ENCODE peak calls at places on chromosomes 3 and 15, in four cellular contexts. G is prostate gland, B is AG09309, K is fibroblast of pulmonary artery. S is an unnamed sample.

GRCh38 chr3:57837686-57838085 is 81.6 kb downstream of the SLMAP start:
- DNase-seq in G (no peak), B (no peak), K (no peak), S (no peak)

GRCh38 chr3:25447285-25447684 is 19.2 kb downstream of the RARB start:
- DNase-seq in G (no peak), B (no peak), K (no peak), S (no peak)

GRCh38 chr15:92322566-92323355 is 70.9 kb upstream of the ST8SIA2 start:
- DNase-seq in G (no peak), B (no peak), K (no peak), S (no peak)

GRCh38 chr3:36941658-36942057 is 3.2 kb downstream of the TRANK1 start:
- DNase-seq in G (no peak), B (no peak), K (no peak), S (no peak)

GRCh38 chr15:99902248-99902647 is 169.0 kb upstream of the LYSMD4 start:
- DNase-seq in G (no peak), B (no peak), K (no peak), S (no peak)

GRCh38 chr15:67199881-67200763 is 54.3 kb downstream of the AAGAB start:
- DNase-seq in G (no peak), B (no peak), K (no peak), S (no peak)

GRCh38 chr3:25429960-25430941 is 2.2 kb downstream of the RARB start:
- DNase-seq in G (no peak), B (no peak), K (peak), S (no peak)

GRCh38 chr3:182979719-182980191 is 583 bp downstream of the DCUN1D1 start:
- DNase-seq in G (peak), B (no peak), K (no peak), S (no peak)

GRCh38 chr15:68595761-68596160 is 17.0 kb downstream of the CORO2B start:
- DNase-seq in G (no peak), B (no peak), K (no peak), S (no peak)

GRCh38 chr3:66938338-66938963 is 59.7 kb upstream of the KBTBD8 start:
- DNase-seq in G (peak), B (peak), K (peak), S (no peak)

GRCh38 chr3:142651711-142652110 is 55.5 kb downstream of the PLS1 start:
- DNase-seq in G (no peak), B (no peak), K (no peak), S (no peak)

GRCh38 chr3:34016925-34017592 is 218.6 kb downstream of the PDCD6IP start:
- DNase-seq in G (no peak), B (no peak), K (no peak), S (no peak)

GRCh38 chr3:53293867-53294266 is 38.0 kb upstream of the TKT start:
- DNase-seq in G (no peak), B (no peak), K (no peak), S (no peak)

GRCh38 chr15:37107071-37107753 is 6.9 kb upstream of the MEIS2 start:
- DNase-seq in G (no peak), B (no peak), K (peak), S (no peak)

GRCh38 chr15:48363474-48363873 is 32.2 kb downstream of the DUT start:
- DNase-seq in G (no peak), B (no peak), K (no peak), S (no peak)

GRCh38 chr3:36942632-36943248 is 2.1 kb downstream of the TRANK1 start:
- DNase-seq in G (no peak), B (no peak), K (no peak), S (no peak)

GRCh38 chr3:100988080-100988479 is 5.1 kb downstream of the ABI3BP start:
- DNase-seq in G (peak), B (no peak), K (no peak), S (no peak)

GRCh38 chr15:95284933-95285401 is 1045.5 kb upstream of the NR2F2 start:
- DNase-seq in G (no peak), B (no peak), K (peak), S (no peak)

GRCh38 chr3:138877246-138877645 is 42.5 kb upstream of the PIK3CB start:
- DNase-seq in G (no peak), B (no peak), K (no peak), S (no peak)

GRCh38 chr15:36950371-36950770 is 150.0 kb downstream of the MEIS2 start:
- DNase-seq in G (no peak), B (no peak), K (no peak), S (no peak)

GRCh38 chr3:52483081-52483480 is 12.1 kb upstream of the STAB1 start:
- DNase-seq in G (no peak), B (no peak), K (no peak), S (no peak)

GRCh38 chr3:153513236-153513635 is 351.2 kb downstream of the RAP2B start:
- DNase-seq in G (no peak), B (no peak), K (peak), S (no peak)

GRCh38 chr3:59406943-59407342 is 357.1 kb upstream of the CFAP20DC start:
- DNase-seq in G (no peak), B (no peak), K (no peak), S (no peak)

GRCh38 chr3:156175570-156175969 is 55.2 kb downstream of the KCNAB1 start:
- DNase-seq in G (no peak), B (no peak), K (no peak), S (no peak)

GRCh38 chr3:177146646-177147045 is 50.6 kb downstream of the TBL1XR1 start:
- DNase-seq in G (no peak), B (peak), K (no peak), S (no peak)

GRCh38 chr3:66038384-66038725 is 363 bp downstream of the MAGI1 start:
- DNase-seq in G (no peak), B (no peak), K (no peak), S (no peak)

GRCh38 chr3:64445318-64446300 is 220.3 kb upstream of the PRICKLE2 start:
- DNase-seq in G (no peak), B (no peak), K (peak), S (peak)

GRCh38 chr15:86016750-86017149 is 62.9 kb upstream of the AGBL1 start:
- DNase-seq in G (no peak), B (no peak), K (no peak), S (no peak)

GRCh38 chr3:165984589-165984988 is 147.4 kb upstream of the BCHE start:
- DNase-seq in G (no peak), B (no peak), K (no peak), S (no peak)

GRCh38 chr3:124221286-124221821 is 229.4 kb upstream of the ROPN1 start:
- DNase-seq in G (no peak), B (no peak), K (peak), S (no peak)

DNA sequence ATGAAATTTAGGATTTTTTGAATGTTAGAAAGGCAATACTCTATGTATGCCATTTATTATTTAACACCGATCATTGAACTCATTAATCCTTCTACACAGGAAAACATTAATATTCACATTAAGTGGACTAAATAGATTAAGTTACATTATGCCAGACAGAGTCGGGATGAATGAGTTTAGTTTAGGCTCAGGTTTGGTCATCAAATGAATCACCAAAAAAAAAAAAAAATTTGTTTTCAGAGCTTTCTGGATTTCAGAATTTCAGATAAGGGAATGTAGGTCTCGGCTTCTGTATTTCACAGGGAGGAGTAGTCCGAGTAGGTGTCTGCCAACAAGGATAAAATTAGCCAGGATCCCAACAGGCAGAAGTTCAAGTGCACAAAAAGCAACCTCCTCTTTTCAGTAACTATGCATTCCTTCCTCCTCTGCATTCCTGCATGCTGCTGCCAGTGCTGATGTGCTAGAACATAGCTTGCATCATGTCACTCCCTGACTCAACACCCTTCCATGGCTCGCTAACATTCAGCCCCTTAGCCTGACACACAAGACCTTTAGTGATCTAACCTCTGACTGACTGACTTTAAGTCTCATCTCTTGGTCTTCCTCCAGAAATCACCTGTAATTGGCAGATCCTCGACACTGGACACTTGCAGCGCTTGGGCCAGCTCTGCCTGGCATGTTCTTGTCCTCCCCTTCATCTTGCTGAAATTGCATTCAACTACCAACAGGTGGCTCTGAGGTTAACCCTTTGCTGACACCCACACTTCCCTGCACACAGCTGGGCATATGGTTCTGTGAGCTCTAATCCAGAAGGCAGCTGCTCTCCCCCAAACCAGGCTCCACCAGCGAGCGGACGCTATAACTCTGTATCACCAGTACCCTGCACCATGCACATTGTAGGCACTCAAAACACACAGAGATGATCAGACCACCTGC is 145.4 kb upstream of the PROK2 start:
- DNase-seq in G (no peak), B (peak), K (peak), S (no peak)
- TF ChIP-seq CTCF in G (no peak), B (no peak), K (peak), S (no peak)

GRCh38 chr15:74784426-74784825 is 2.5 kb downstream of the CSK start:
- DNase-seq in G (no peak), B (no peak), K (no peak), S (no peak)
- TF ChIP-seq CTCF in G (no peak), B (no peak), K (no peak), S (no peak)

DNA sequence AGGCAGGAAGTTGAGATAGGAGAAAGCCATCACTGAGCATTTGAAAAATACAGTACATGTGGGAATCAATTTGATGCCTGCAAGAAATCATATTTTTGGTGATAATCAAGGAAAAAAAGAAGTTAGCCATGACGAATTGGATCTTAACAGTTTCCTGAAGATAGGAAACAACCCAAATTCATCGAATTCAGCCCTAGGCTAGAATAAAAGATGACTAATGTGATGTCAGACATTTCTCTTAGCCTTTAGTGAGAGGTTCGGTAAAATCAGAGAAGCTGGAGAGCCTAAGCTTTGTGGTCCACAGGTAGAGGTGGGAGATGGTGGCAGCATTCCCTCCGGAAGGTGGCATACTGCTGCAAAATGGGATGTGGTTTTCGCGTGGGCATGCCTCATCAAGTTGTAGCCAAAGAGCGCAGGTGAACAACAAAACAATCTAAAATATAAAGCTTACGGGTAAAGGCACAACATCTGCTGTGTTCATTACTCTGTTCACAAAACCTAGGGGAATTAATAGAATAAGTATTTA is 144.1 kb upstream of the ALCAM start:
- DNase-seq in G (no peak), B (no peak), K (no peak), S (no peak)
- TF ChIP-seq CTCF in G (no peak), B (no peak), K (no peak), S (no peak)

DNA sequence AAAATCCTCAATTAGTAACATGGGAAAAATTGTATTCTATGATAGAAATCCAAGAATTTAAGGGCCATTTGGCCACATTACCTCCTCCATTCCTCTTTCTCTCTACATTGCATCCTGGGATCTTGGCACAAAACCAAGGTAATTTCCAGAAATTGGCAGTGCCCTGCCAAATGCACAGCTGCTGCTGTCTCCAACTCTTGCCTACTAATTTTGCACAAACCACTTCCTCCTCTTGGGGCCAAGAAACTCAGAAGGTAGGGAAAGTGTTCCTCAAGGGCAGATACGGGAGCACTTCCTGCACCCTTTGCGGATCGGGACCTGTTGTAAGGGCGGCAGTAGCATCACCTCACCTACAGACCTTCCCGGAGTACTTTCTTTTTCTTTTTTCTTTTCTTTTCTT is 57.8 kb downstream of the MAP3K13 start:
- DNase-seq in G (peak), B (no peak), K (peak), S (peak)
- TF ChIP-seq CTCF in G (no peak), B (no peak), K (no peak), S (no peak)

DNA sequence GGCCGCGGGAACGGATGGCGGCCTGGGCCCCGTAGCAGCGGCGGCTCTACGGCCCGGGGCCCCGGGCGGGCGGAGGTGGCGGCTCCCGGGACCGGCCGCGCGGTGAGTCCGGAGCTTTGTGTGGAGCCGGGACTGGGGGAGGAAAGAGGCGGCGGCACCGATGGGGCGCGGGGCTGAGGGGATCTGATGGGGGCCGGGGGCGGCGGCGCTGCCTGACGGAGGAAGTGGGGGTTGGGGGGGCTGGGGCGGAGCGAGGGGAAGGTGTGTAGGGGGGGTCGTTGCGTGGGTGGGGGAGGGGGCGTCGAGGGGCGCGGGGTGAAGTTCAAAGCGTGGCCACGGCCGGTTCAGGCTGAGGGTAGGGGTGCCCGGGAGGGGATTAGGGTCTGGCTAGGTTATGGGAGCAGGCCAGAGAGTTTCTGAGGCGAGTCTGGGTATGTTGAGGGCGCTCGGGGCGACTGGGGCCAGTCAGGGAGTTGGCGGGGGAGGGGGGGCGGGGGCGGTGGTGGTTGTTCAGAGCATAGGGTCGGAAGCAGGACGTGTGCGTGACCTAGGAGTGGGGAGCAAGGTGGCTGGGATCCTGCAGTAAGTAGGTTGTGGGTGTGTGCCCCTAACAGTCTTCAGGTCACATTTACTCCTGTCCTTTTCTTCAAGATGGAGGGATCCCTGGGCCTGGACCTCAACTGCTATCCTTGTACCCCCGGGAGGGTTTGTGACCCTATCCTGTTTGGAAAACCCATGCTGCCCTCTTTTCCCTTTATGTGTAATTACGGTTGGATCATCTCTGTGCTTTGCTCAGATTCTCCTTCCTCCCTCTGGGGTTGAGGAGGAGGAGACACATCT is 579 bp downstream of the ZNF609 start:
- DNase-seq in G (peak), B (peak), K (peak), S (no peak)
- TF ChIP-seq CTCF in G (peak), B (peak), K (peak), S (no peak)

DNA sequence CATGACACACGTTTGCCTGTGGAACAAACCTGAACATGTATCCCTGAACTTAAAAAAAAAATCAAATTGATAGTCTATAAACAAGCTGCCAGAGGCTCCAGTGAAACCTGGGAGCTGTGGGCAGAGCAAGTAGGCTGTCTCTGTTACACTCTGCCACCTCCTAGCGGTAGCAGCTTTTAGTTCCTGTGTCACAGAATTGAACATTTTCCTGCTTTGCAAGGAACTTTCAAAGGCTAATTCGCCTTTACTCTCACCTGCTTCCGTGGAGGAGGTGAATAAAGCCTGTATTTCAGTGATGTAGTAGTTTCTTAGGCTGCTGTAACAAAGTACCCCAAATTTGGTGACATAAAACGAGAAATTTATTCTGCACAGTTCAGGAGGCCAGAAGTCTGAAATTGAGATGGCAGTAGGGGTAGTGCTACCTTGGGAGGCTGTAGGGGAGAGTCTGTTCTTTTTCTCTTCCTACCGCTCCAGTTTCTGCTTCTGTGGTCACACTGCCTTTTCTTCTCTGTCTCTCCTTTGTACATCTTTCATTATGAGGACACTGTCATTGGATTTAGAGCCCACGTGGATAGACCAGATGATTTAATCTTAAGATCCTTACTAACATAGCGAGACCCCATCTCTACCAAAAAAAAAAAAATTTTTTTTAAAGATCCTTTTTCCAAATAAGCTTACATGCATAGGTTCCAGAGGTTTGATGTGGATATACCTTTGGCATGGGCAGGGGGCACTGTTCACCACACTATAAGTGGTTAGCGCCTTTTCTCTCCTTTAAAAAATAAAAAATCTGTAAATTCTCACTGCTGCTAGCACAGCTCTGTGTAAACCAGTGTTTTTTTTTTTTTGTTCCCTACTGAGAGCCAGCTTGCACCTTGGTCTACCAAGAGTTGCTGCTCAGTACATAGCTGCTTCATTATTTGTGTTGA is 25.3 kb downstream of the FBXO22 start:
- DNase-seq in G (no peak), B (no peak), K (peak), S (peak)
- TF ChIP-seq CTCF in G (peak), B (peak), K (peak), S (no peak)

GRCh38 chr3:16300282-16300681 is 35.3 kb downstream of the OXNAD1 start:
- DNase-seq in G (no peak), B (no peak), K (no peak), S (no peak)
- TF ChIP-seq CTCF in G (no peak), B (no peak), K (no peak), S (no peak)